ENCODE peak calls at places on chromosomes 11 and 22, in six cellular contexts. R, B, L, Q, P and Z are unnamed samples.
A peak's percentile ranks its signal among the peaks of the same experiment; 100 is the strongest.

GRCh38 chr11:10746871-10747270 is 4.2 kb upstream of the CTR9 start:
- DNase-seq in Q (no peak), R (no peak), L (no peak), B (peak; percentile 44), P (no peak), Z (no peak)

GRCh38 chr11:24249921-24250320 is 246.9 kb upstream of the LUZP2 start:
- DNase-seq in P (no peak), R (no peak), Q (no peak), L (no peak), B (no peak), Z (no peak)

GRCh38 chr11:112477152-112477928 is 216.7 kb upstream of the PLET1 start:
- DNase-seq in P (no peak), R (no peak), L (no peak), B (peak; percentile 23), Q (no peak), Z (no peak)

GRCh38 chr11:61715877-61716276 is 35.7 kb downstream of the DAGLA start:
- DNase-seq in R (no peak), L (no peak), Q (no peak), P (no peak), B (no peak), Z (no peak)

GRCh38 chr11:94295534-94295933 is 8.8 kb upstream of the IZUMO1R start:
- DNase-seq in Q (no peak), P (no peak), R (no peak), B (peak; percentile 33), L (peak; percentile 13), Z (peak; percentile 7)

GRCh38 chr11:85945296-85945695 is 90.1 kb downstream of the CCDC83 start:
- DNase-seq in P (no peak), R (no peak), L (no peak), B (no peak), Q (no peak), Z (no peak)

GRCh38 chr22:30947163-30947820 is 21.3 kb downstream of the MORC2 start:
- DNase-seq in B (no peak), L (peak; percentile 90), P (no peak), R (no peak), Q (peak; percentile 13), Z (peak; percentile 28)

GRCh38 chr11:298406-299065 is 790 bp downstream of the IFITM5 start:
- DNase-seq in L (no peak), R (no peak), Q (no peak), P (no peak), B (no peak), Z (no peak)

GRCh38 chr11:48005878-48006277 is 25.5 kb downstream of the PTPRJ start:
- DNase-seq in B (no peak), Q (no peak), L (peak; percentile 86), P (no peak), R (no peak), Z (peak; percentile 21)

GRCh38 chr22:27298387-27299141 is 503.0 kb downstream of the MN1 start:
- DNase-seq in L (no peak), Q (no peak), R (no peak), B (no peak), P (no peak), Z (no peak)

GRCh38 chr22:38959574-38959973 is 2.2 kb downstream of the APOBEC3A start:
- DNase-seq in R (no peak), P (no peak), L (no peak), B (no peak), Q (no peak), Z (no peak)

GRCh38 chr11:78993800-78994430 is 419.3 kb upstream of the NARS2 start:
- DNase-seq in Q (no peak), P (no peak), B (no peak), R (no peak), L (no peak), Z (no peak)

GRCh38 chr11:104946907-104947306 is 21.5 kb downstream of the CASP4 start:
- DNase-seq in P (peak; percentile 71), R (peak; percentile 35), Q (peak; percentile 46), L (peak; percentile 4), B (peak; percentile 87), Z (peak; percentile 69)

GRCh38 chr22:47019012-47019790 is 256.8 kb downstream of the TBC1D22A start:
- DNase-seq in P (no peak), L (no peak), B (no peak), R (no peak), Q (no peak), Z (no peak)

GRCh38 chr11:104163100-104164027 is 583 bp downstream of the PDGFD start:
- DNase-seq in L (peak; percentile 48), Q (peak; percentile 38), R (no peak), B (no peak), P (peak; percentile 72), Z (peak; percentile 28)

GRCh38 chr22:22745225-22746060 is 101.0 kb downstream of the GGTLC2 start:
- DNase-seq in L (peak; percentile 71), B (peak; percentile 51), R (no peak), Q (peak; percentile 67), P (peak; percentile 70), Z (peak; percentile 61)

GRCh38 chr11:122853971-122854446 is 15.7 kb downstream of the CRTAM start:
- DNase-seq in L (peak; percentile 82), R (peak; percentile 84), P (peak; percentile 92), Q (peak; percentile 83), B (peak; percentile 96), Z (peak; percentile 83)

GRCh38 chr22:29517215-29517908 is 36.2 kb downstream of the THOC5 start:
- DNase-seq in P (no peak), B (no peak), Q (no peak), R (no peak), L (no peak), Z (peak; percentile 4)

GRCh38 chr11:83862691-83863090 is 576.5 kb upstream of the CCDC90B start:
- DNase-seq in B (no peak), P (no peak), L (no peak), Q (no peak), R (no peak), Z (no peak)

GRCh38 chr11:110317516-110317932 is 21.1 kb upstream of the RDX start:
- DNase-seq in R (no peak), L (no peak), Q (no peak), P (no peak), B (peak; percentile 51), Z (peak; percentile 21)

GRCh38 chr11:71535825-71536224 is 2.0 kb upstream of the KRTAP5-8 start:
- DNase-seq in L (no peak), Q (no peak), B (no peak), R (no peak), P (no peak), Z (no peak)

GRCh38 chr11:2776351-2777061 is 76.7 kb upstream of the KCNQ1OT1 start:
- DNase-seq in L (no peak), Q (no peak), B (no peak), R (no peak), P (no peak), Z (no peak)

GRCh38 chr11:3225159-3225758 is 6.6 kb upstream of the MRGPRG start:
- DNase-seq in B (no peak), P (no peak), L (no peak), R (no peak), Q (no peak), Z (no peak)

GRCh38 chr11:72574534-72575460 is 99.4 kb downstream of the PDE2A start:
- DNase-seq in Q (no peak), R (no peak), B (no peak), P (no peak), L (no peak), Z (no peak)

GRCh38 chr11:62548545-62549335 is 2.1 kb upstream of the AHNAK start:
- DNase-seq in P (no peak), L (no peak), Q (peak; percentile 61), B (peak; percentile 75), R (no peak), Z (no peak)

GRCh38 chr11:86749861-86750401 is 50.4 kb upstream of the PRSS23 start:
- DNase-seq in Q (no peak), R (no peak), B (no peak), P (no peak), L (no peak), Z (peak; percentile 32)

GRCh38 chr22:41523464-41524221 is 20.6 kb downstream of the POLR3H start:
- DNase-seq in B (no peak), P (peak; percentile 66), R (no peak), L (no peak), Q (no peak), Z (peak; percentile 38)

DNA sequence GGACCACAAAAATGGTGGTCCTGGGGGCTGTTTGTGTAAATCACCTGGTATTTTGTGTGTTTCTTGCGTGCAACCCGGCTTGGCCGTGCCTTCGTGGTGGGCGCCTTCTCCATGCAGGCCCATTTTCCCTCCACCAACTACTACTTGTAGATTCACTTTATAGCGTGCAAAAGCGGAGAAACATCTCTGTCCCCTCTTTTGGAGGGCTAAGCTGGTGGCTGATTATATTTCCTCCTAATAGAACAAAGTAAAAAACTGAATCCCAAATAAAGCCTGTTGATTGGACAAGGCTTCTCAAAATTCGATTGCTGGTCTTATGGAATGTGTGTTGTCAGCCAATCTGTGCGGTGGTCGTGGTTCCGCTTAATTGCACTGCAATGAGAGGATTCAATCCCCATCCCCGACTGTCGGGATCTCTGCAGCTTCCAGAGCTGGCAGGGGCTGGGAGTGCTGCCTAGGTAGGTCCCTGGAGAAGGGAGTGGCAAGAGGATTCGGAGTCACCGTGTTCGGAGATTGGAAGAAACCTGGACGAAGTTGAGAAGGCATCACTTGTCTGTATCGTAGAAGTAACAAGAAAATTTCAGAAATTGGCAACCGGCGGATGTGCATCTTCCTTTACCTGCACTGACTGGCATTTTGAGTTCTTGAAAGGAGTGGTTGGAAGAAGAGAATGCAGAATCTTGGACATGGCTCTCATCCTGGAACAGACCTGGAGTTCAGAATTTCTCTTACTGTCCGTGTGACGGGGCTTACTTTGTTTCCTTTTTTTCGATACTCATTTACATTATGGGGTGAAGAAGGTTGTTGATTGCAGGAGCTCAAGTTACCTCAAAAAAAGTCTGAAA is 1.1 kb downstream of the HMGXB4 start:
- DNase-seq in Q (peak; percentile 24), B (peak; percentile 25), L (peak; percentile 85), P (peak; percentile 75), R (no peak), Z (peak; percentile 48)
- TF ChIP-seq EZH2phosphoT487 in Q (no peak), B (no peak), L (no peak), P (no peak), R (no peak), Z (no peak)

DNA sequence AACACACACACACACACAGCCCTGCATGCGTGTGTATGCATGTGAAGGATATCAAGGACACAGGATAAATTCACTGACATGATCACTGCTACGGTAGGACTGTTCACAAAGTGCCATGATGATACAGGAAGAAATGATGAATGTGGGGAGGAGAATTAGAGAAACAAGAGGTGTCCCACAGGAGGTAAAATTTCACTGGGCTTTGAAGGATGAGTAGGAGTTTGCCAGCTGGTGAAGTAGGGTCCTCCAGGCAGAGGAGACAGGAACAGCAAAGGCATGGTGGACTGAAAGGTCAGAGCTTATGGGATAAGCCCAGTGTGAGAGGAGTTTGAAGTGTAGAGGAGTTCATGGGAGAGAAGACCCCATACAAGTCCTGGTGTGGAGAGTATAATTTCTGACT is 18.6 kb downstream of the NECTIN1 start:
- DNase-seq in L (no peak), B (no peak), R (no peak), P (no peak), Q (no peak), Z (no peak)
- TF ChIP-seq EZH2 in L (no peak), B (no peak), R (no peak), P (no peak), Q (no peak), Z (no peak)

GRCh38 chr11:64385953-64386704 is 27.2 kb downstream of the RPS6KA4 start:
- DNase-seq in L (no peak), B (peak; percentile 88), Q (no peak), R (peak; percentile 38), P (no peak), Z (peak; percentile 62)
- TF ChIP-seq EZH2phosphoT487 in L (no peak), B (no peak), Q (no peak), R (no peak), P (no peak), Z (no peak)

DNA sequence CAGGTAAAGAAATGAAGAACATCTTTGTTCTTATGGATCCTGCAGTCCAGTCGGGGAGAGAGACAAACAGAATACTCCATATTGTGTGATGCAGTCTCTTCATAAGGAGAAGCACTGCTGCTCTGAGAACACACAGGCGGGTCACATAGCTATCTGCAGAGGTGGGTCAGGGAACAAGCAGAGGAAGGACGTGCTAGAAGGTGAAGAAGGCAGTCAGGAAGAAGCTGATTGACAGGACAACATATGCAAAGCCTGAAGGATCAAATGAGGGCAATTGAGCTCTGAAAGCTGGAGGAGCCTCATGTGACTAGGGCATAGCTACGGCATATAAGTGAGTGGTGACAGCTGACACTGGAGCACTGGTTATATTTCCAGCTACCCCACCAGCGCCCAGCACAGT is 122.5 kb downstream of the OPCML start:
- DNase-seq in R (no peak), L (no peak), B (no peak), P (no peak), Q (no peak), Z (no peak)
- TF ChIP-seq EZH2 in R (no peak), L (no peak), B (no peak), P (no peak), Q (no peak), Z (no peak)